ENCODE peak calls at places on chromosomes 4 and X, in ten cellular contexts. G, E, I, T, F, P, Y, Z, H and U are unnamed samples.

GRCh38 chr4:52904421-52904820 is 42.3 kb downstream of the RASL11B start:
- DNase-seq in G (peak), E (no peak), I (peak), T (no peak), F (no peak), P (no peak), Y (no peak), Z (no peak), H (no peak), U (peak)

GRCh38 chrX:13411496-13412207 is 91.8 kb upstream of the ATXN3L start:
- DNase-seq in G (no peak), E (no peak), I (no peak), T (no peak), F (no peak), P (no peak), Y (no peak), Z (no peak), H (no peak), U (no peak)

GRCh38 chr4:3721627-3722026 is 44.6 kb upstream of the ADRA2C start:
- DNase-seq in G (no peak), E (no peak), I (no peak), T (no peak), F (no peak), P (no peak), Y (no peak), Z (no peak), H (no peak), U (no peak)

GRCh38 chr4:48331577-48332340 is 9.6 kb upstream of the SLAIN2 start:
- DNase-seq in G (no peak), E (no peak), I (peak), T (no peak), F (no peak), P (peak), Y (no peak), Z (no peak), H (no peak), U (no peak)

GRCh38 chr4:38013461-38014366 is 53.5 kb downstream of the PTTG2 start:
- DNase-seq in G (peak), E (no peak), I (peak), T (no peak), F (peak), P (peak), Y (no peak), Z (no peak), H (peak), U (no peak)

GRCh38 chrX:130975947-130976346 is 72.9 kb upstream of the ENOX2 start:
- DNase-seq in G (peak), E (peak), I (peak), T (peak), F (no peak), P (peak), Y (no peak), Z (no peak), H (no peak), U (no peak)

GRCh38 chrX:126552313-126553022 is at the start of gene DCAF12L1:
- DNase-seq in G (no peak), E (no peak), I (no peak), T (peak), F (no peak), P (no peak), Y (peak), Z (peak), H (no peak), U (no peak)

GRCh38 chr4:24413311-24413784 is 171.0 kb downstream of the DHX15 start:
- DNase-seq in G (no peak), E (no peak), I (no peak), T (peak), F (no peak), P (no peak), Y (no peak), Z (no peak), H (no peak), U (no peak)

GRCh38 chr4:120071192-120071795 is 4.6 kb upstream of the MAD2L1 start:
- DNase-seq in G (peak), E (peak), I (peak), T (peak), F (no peak), P (peak), Y (peak), Z (peak), H (peak), U (no peak)

GRCh38 chr4:176792348-176793059 is at the start of gene VEGFC:
- DNase-seq in G (peak), E (no peak), I (peak), T (peak), F (peak), P (peak), Y (peak), Z (peak), H (peak), U (no peak)

GRCh38 chrX:102155806-102156179 is at the start of gene BEX5:
- DNase-seq in G (peak), E (peak), I (no peak), T (peak), F (peak), P (no peak), Y (peak), Z (peak), H (peak), U (peak)

GRCh38 chr4:110198472-110199419 is at the start of gene ELOVL6:
- DNase-seq in G (peak), E (no peak), I (peak), T (peak), F (peak), P (peak), Y (peak), Z (peak), H (peak), U (no peak)

GRCh38 chr4:157043131-157043530 is 32.8 kb upstream of the GLRB start:
- DNase-seq in G (no peak), E (no peak), I (peak), T (peak), F (no peak), P (peak), Y (no peak), Z (no peak), H (no peak), U (peak)

GRCh38 chrX:24131476-24131875 is 18.1 kb upstream of the ZFX start:
- DNase-seq in G (no peak), E (no peak), I (no peak), T (no peak), F (no peak), P (no peak), Y (no peak), Z (peak), H (no peak), U (no peak)

GRCh38 chr4:121096629-121097028 is 24.3 kb upstream of the NDNF start:
- DNase-seq in G (no peak), E (no peak), I (no peak), T (peak), F (no peak), P (peak), Y (no peak), Z (no peak), H (no peak), U (no peak)

GRCh38 chr4:110854021-110854678 is 231.3 kb upstream of the PITX2 start:
- DNase-seq in G (no peak), E (peak), I (peak), T (no peak), F (no peak), P (peak), Y (no peak), Z (no peak), H (no peak), U (no peak)

GRCh38 chr4:158710814-158711213 is 12.4 kb downstream of the PPID start:
- DNase-seq in G (no peak), E (no peak), I (no peak), T (no peak), F (no peak), P (no peak), Y (no peak), Z (no peak), H (no peak), U (no peak)
- TF ChIP-seq CTCF in G (no peak), E (peak), I (peak), T (peak), F (peak), P (no peak), Y (no peak), Z (no peak), H (no peak), U (peak)

GRCh38 chrX:54999717-55000598 is at the start of gene APEX2:
- DNase-seq in G (peak), E (peak), I (peak), T (peak), F (peak), P (peak), Y (peak), Z (peak), H (peak), U (peak)
- H3K4me3 ChIP-seq in G (peak), E (peak), I (peak), T (peak), F (peak), P (peak), Y (peak), Z (peak), H (peak), U (peak)

GRCh38 chrX:1657367-1658082 is 42.7 kb downstream of the ASMT start:
- DNase-seq in G (peak), E (no peak), I (no peak), T (no peak), F (no peak), P (peak), Y (no peak), Z (peak), H (peak), U (no peak)
- TF ChIP-seq CTCF in G (no peak), E (no peak), I (no peak), T (peak), F (no peak), P (no peak), Y (no peak), Z (no peak), H (no peak), U (peak)

GRCh38 chr4:155592568-155593343 is 73.9 kb upstream of the GUCY1A1 start:
- DNase-seq in G (no peak), E (no peak), I (no peak), T (no peak), F (no peak), P (no peak), Y (no peak), Z (no peak), H (no peak), U (no peak)

GRCh38 chr4:155591784-155592567 is 74.7 kb upstream of the GUCY1A1 start:
- DNase-seq in G (no peak), E (no peak), I (no peak), T (no peak), F (no peak), P (no peak), Y (no peak), Z (no peak), H (no peak), U (no peak)

GRCh38 chr4:155591201-155591600 is 75.4 kb upstream of the GUCY1A1 start:
- DNase-seq in G (no peak), E (no peak), I (no peak), T (no peak), F (no peak), P (no peak), Y (no peak), Z (no peak), H (no peak), U (no peak)

GRCh38 chr4:155590751-155591150 is 75.9 kb upstream of the GUCY1A1 start:
- DNase-seq in G (no peak), E (no peak), I (no peak), T (no peak), F (no peak), P (no peak), Y (no peak), Z (no peak), H (no peak), U (no peak)

DNA sequence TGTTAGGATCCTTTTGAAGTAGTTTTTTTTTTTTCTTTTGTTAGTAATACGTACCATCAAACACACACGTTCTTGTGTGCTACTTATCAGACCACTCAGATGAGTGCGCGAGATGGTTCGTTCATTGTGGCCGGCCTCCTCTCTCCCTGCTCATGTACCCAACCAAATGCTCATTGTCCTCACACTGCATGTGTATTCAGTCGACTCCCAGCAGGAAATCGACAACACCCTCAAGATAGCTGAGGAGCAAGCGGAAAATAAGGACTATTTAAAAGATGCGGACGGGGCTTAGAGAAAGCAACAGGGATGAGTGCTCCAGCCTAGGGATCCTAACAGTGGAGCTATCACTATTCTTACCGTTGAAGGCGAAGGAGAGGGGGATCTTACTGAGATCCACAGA is 72.9 kb upstream of the GUCY1A1 start:
- DNase-seq in G (no peak), E (no peak), I (no peak), T (peak), F (no peak), P (no peak), Y (no peak), Z (no peak), H (no peak), U (no peak)
- H3K4me3 ChIP-seq in G (no peak), E (no peak), I (no peak), T (no peak), F (no peak), P (no peak), Y (no peak), Z (no peak), H (no peak), U (no peak)

DNA sequence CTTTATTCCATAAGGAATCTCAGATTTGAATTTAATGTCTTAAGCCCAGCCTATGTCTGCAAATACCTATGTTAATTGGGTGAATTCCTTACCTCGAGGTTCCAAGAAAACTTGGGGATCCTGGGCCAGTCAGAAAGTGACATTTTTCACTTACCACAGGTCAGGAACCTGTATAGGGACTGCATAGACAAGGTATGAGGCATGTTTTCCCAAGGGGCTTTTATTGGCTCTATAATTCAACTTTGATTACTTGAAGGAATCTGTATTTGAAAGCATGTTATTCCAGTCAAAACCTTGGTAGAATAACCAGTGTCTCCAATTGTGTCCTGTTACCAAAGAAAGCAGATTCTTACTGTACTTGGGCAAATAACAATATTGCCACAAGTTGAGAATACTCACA is 8.5 kb upstream of the MPP1 start:
- DNase-seq in G (no peak), E (no peak), I (no peak), T (peak), F (no peak), P (no peak), Y (no peak), Z (no peak), H (no peak), U (no peak)
- TF ChIP-seq CTCF in G (no peak), E (no peak), I (no peak), T (no peak), F (no peak), P (no peak), Y (no peak), Z (no peak), H (no peak), U (no peak)